ENCODE peak calls at places on chromosome 18, in seven cellular contexts. L, I, X, Z, U, D and K are unnamed samples.
A peak's percentile ranks its signal among the peaks of the same experiment; 100 is the strongest.

GRCh38 chr18:61896767-61897166 is 4.0 kb upstream of the RNF152 start:
- DNase-seq in L (no peak), I (peak; percentile 85), X (peak; percentile 19), Z (peak; percentile 64), U (peak; percentile 93), D (no peak), K (no peak)

GRCh38 chr18:26764177-26764576 is 101.3 kb downstream of the AQP4 start:
- DNase-seq in L (no peak), I (no peak), X (no peak), Z (no peak), U (no peak), D (no peak), K (no peak)

GRCh38 chr18:261398-262073 is 6.3 kb downstream of the THOC1 start:
- DNase-seq in L (no peak), I (no peak), X (no peak), Z (no peak), U (no peak), D (no peak), K (no peak)

GRCh38 chr18:56381151-56381550 is 257.2 kb downstream of the TXNL1 start:
- DNase-seq in L (no peak), I (no peak), X (no peak), Z (no peak), U (no peak), D (no peak), K (no peak)

GRCh38 chr18:14964002-14964401 is 216.0 kb downstream of the ANKRD30B start:
- DNase-seq in L (no peak), I (no peak), X (no peak), Z (no peak), U (no peak), D (no peak), K (no peak)

GRCh38 chr18:35713545-35713944 is 132.0 kb downstream of the GALNT1 start:
- DNase-seq in L (no peak), I (no peak), X (peak; percentile 70), Z (peak; percentile 92), U (no peak), D (no peak), K (no peak)

GRCh38 chr18:681985-682384 is 24.5 kb downstream of the TYMS start:
- DNase-seq in L (no peak), I (no peak), X (no peak), Z (no peak), U (no peak), D (peak; percentile 8), K (no peak)

GRCh38 chr18:35030234-35030989 is 10.8 kb upstream of the MAPRE2 start:
- DNase-seq in L (no peak), I (no peak), X (no peak), Z (no peak), U (no peak), D (no peak), K (no peak)

GRCh38 chr18:45761512-45762114 is 37.6 kb downstream of the SLC14A1 start:
- DNase-seq in L (no peak), I (no peak), X (no peak), Z (peak; percentile 32), U (no peak), D (no peak), K (no peak)

GRCh38 chr18:36287653-36288052 is 9.9 kb upstream of the FHOD3 start:
- DNase-seq in L (no peak), I (no peak), X (no peak), Z (no peak), U (no peak), D (no peak), K (no peak)

GRCh38 chr18:27004056-27004829 is 138.7 kb upstream of the AQP4 start:
- DNase-seq in L (no peak), I (no peak), X (peak; percentile 1), Z (peak; percentile 5), U (no peak), D (no peak), K (no peak)

GRCh38 chr18:28511421-28511821 is 334.5 kb upstream of the CDH2 start:
- DNase-seq in L (no peak), I (no peak), X (no peak), Z (no peak), U (no peak), D (no peak), K (no peak)

GRCh38 chr18:37689841-37690240 is 124.2 kb upstream of the CELF4 start:
- DNase-seq in L (no peak), I (no peak), X (no peak), Z (no peak), U (no peak), D (no peak), K (no peak)

GRCh38 chr18:44789704-44790103 is 109.0 kb downstream of the SETBP1 start:
- DNase-seq in L (no peak), I (peak; percentile 79), X (no peak), Z (peak; percentile 28), U (peak; percentile 6), D (no peak), K (no peak)

GRCh38 chr18:33699372-33699771 is 121.4 kb downstream of the ASXL3 start:
- DNase-seq in L (no peak), I (no peak), X (no peak), Z (no peak), U (no peak), D (no peak), K (no peak)

GRCh38 chr18:32460046-32460785 is 10.5 kb downstream of the GAREM1 start:
- DNase-seq in L (no peak), I (no peak), X (no peak), Z (no peak), U (no peak), D (no peak), K (no peak)

GRCh38 chr18:44518091-44518490 is 162.6 kb upstream of the SETBP1 start:
- DNase-seq in L (no peak), I (no peak), X (no peak), Z (no peak), U (no peak), D (no peak), K (no peak)

GRCh38 chr18:2978626-2979025 is 34.3 kb downstream of the LPIN2 start:
- DNase-seq in L (no peak), I (no peak), X (peak; percentile 88), Z (peak; percentile 75), U (no peak), D (no peak), K (no peak)

GRCh38 chr18:3652380-3653262 is 202.6 kb downstream of the TGIF1 start:
- DNase-seq in L (peak; percentile 53), I (no peak), X (peak; percentile 99), Z (peak; percentile 97), U (peak; percentile 97), D (no peak), K (no peak)

GRCh38 chr18:55489034-55489741 is 98.8 kb downstream of the TCF4 start:
- DNase-seq in L (no peak), I (no peak), X (no peak), Z (no peak), U (no peak), D (no peak), K (no peak)

GRCh38 chr18:11336241-11336640 is 186.9 kb upstream of the PIEZO2 start:
- DNase-seq in L (no peak), I (no peak), X (no peak), Z (no peak), U (no peak), D (no peak), K (no peak)

GRCh38 chr18:6661692-6662415 is 67.7 kb upstream of the ARHGAP28 start:
- DNase-seq in L (no peak), I (no peak), X (no peak), Z (no peak), U (no peak), D (no peak), K (no peak)

GRCh38 chr18:37564796-37565137 is 831 bp downstream of the CELF4 start:
- DNase-seq in L (no peak), I (peak; percentile 84), X (peak; percentile 20), Z (peak; percentile 19), U (no peak), D (no peak), K (peak; percentile 54)

DNA sequence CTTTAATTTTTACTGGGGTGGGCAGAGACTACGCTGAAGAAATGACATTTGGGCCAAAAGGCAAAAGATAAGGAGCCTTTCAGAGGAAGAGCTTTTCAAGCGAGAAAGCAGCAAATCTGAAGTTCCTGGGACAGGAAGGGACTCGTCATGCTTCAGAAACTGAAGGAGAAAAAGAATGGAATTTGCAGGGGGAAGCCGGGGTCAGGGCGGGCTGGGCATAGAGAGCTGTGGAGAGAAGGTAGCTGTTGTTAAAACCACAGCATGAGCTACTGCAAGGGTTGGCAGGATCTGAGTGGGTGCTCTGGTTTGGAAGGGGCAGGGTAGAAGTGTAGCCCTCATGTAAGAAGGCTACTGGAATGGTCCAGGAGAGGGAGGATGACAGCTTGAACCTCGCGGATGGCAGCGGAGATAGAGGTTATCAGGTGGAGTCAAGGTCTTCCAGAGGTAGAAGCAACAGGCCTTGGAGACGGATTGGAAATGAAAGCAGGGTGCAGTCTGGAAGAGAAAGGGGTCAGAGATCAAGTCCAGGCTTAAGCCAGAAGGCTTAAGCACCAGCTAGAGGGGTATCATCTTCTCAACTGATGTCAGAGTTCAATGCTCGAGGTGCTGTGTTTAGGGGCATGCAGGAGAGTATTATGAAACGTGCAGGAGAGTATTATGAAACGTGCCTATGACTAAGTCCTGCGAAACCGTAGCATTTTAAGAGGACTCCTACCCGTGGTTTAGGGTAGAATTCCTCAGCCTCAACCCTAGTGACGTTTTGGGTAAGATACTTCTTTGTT is 18.9 kb downstream of the ATP8B1 start:
- DNase-seq in L (no peak), I (peak; percentile 66), X (peak; percentile 67), Z (peak; percentile 87), U (peak; percentile 38), D (no peak), K (no peak)
- H3K27ac ChIP-seq in L (no peak overlapping the region), I (peak overlapping the region; percentile 26), X (peak overlapping the region; percentile 81), Z (peak overlapping the region; percentile 82), U (peak overlapping the region; percentile 42), D (no peak overlapping the region), K (no peak overlapping the region)

GRCh38 chr18:70377857-70378701 is 89.2 kb downstream of the SOCS6 start:
- DNase-seq in L (no peak), I (no peak), X (no peak), Z (no peak), U (no peak), D (no peak), K (no peak)
- H3K27ac ChIP-seq in L (peak overlapping the region; percentile 92), I (peak overlapping the region; percentile 75), X (no peak overlapping the region), Z (no peak overlapping the region), U (no peak overlapping the region), D (no peak overlapping the region), K (no peak overlapping the region)

GRCh38 chr18:80203243-80203642 is 44.1 kb downstream of the PARD6G start:
- DNase-seq in L (no peak), I (no peak), X (no peak), Z (no peak), U (no peak), D (no peak), K (no peak)
- H3K27ac ChIP-seq in L (no peak overlapping the region), I (no peak overlapping the region), X (no peak overlapping the region), Z (no peak overlapping the region), U (no peak overlapping the region), D (no peak overlapping the region), K (no peak overlapping the region)

GRCh38 chr18:75215663-75216062 is 5.1 kb downstream of the TSHZ1 start:
- DNase-seq in L (no peak), I (no peak), X (no peak), Z (no peak), U (no peak), D (no peak), K (no peak)

GRCh38 chr18:75218064-75218463 is 7.5 kb downstream of the TSHZ1 start:
- DNase-seq in L (no peak), I (no peak), X (no peak), Z (no peak), U (no peak), D (no peak), K (no peak)

GRCh38 chr18:75216212-75216925 is 5.8 kb downstream of the TSHZ1 start:
- DNase-seq in L (no peak), I (no peak), X (no peak), Z (no peak), U (no peak), D (no peak), K (no peak)

GRCh38 chr18:75218524-75218923 is 7.9 kb downstream of the TSHZ1 start:
- DNase-seq in L (peak; percentile 64), I (peak; percentile 81), X (no peak), Z (no peak), U (no peak), D (no peak), K (no peak)

GRCh38 chr18:75216926-75217303 is 6.3 kb downstream of the TSHZ1 start:
- DNase-seq in L (no peak), I (no peak), X (no peak), Z (no peak), U (no peak), D (no peak), K (no peak)
- H3K27ac ChIP-seq in L (peak overlapping the region; percentile 78), I (peak overlapping the region; percentile 51), X (no peak overlapping the region), Z (no peak overlapping the region), U (no peak overlapping the region), D (peak overlapping the region; percentile 76), K (no peak overlapping the region)